ENCODE peak calls at places on chromosomes 1 and 21, in five cellular contexts. D is ascending aorta; Z is adrenal gland; T is K562; I is naive thymus-derived CD4-positive, alpha-beta T cell. B is an unnamed sample. For H3K9me3, the result is how much of the 10 kb centered on the place peaks cover.

GRCh38 chr1:170927955-170928850 is 7.1 kb upstream of the MROH9 start:
- DNase-seq in D (no peak), Z (no peak), T (no peak), I (no peak), B (no peak)

GRCh38 chr1:54697896-54698295 is 17.8 kb upstream of the TTC4 start:
- DNase-seq in D (no peak), Z (no peak), T (no peak), I (no peak), B (no peak)

GRCh38 chr1:61925591-61926298 is 183.5 kb downstream of the PATJ start:
- DNase-seq in D (no peak), Z (no peak), T (no peak), I (no peak), B (no peak)

GRCh38 chr1:76053021-76053420 is 21.5 kb upstream of the ST6GALNAC3 start:
- DNase-seq in D (no peak), Z (peak), T (no peak), I (no peak), B (no peak)

GRCh38 chr1:41314376-41314775 is 46.9 kb upstream of the FOXO6 start:
- DNase-seq in D (no peak), Z (no peak), T (peak), I (no peak), B (no peak)

GRCh38 chr1:109595540-109595939 is 23.9 kb downstream of the GNAT2 start:
- DNase-seq in D (no peak), Z (no peak), T (no peak), I (no peak), B (no peak)

GRCh38 chr1:43452789-43453441 is 816 bp downstream of the HYI start:
- DNase-seq in D (peak), Z (no peak), T (no peak), I (no peak), B (peak)

GRCh38 chr1:54439550-54440223 is 33.5 kb upstream of the SSBP3 start:
- DNase-seq in D (no peak), Z (no peak), T (no peak), I (no peak), B (no peak)

GRCh38 chr1:68173283-68174172 is 58.8 kb downstream of the WLS start:
- DNase-seq in D (no peak), Z (no peak), T (no peak), I (no peak), B (no peak)

GRCh38 chr1:110554871-110555801 is 36.2 kb upstream of the KCNA10 start:
- DNase-seq in D (peak), Z (peak), T (peak), I (peak), B (no peak)

GRCh38 chr1:173411835-173412742 is 65.0 kb upstream of the PRDX6 start:
- DNase-seq in D (no peak), Z (peak), T (no peak), I (no peak), B (no peak)

GRCh38 chr21:15850645-15851044 is 120.9 kb downstream of the USP25 start:
- DNase-seq in D (no peak), Z (no peak), T (no peak), I (no peak), B (no peak)

GRCh38 chr1:7300893-7301292 is 470.2 kb upstream of the VAMP3 start:
- DNase-seq in D (no peak), Z (peak), T (no peak), I (no peak), B (no peak)

GRCh38 chr1:21898326-21899155 is 38.6 kb downstream of the HSPG2 start:
- DNase-seq in D (peak), Z (peak), T (no peak), I (no peak), B (no peak)

GRCh38 chr21:39788383-39788782 is 43.4 kb downstream of the IGSF5 start:
- DNase-seq in D (peak), Z (peak), T (peak), I (no peak), B (no peak)

GRCh38 chr1:2816786-2817185 is 15.3 kb upstream of the TTC34 start:
- DNase-seq in D (no peak), Z (no peak), T (no peak), I (no peak), B (no peak)
- H3K9me3 ChIP-seq in D (under half), Z (under half), T (under half), I (under half), B (under half)

GRCh38 chr1:1782399-1783221 is 4.3 kb upstream of the NADK start:
- DNase-seq in D (peak), Z (no peak), T (peak), I (no peak), B (no peak)

GRCh38 chr1:1785666-1786065 is 7.4 kb upstream of the NADK start:
- DNase-seq in D (no peak), Z (no peak), T (no peak), I (no peak), B (no peak)

GRCh38 chr1:1784933-1785332 is 6.7 kb upstream of the NADK start:
- DNase-seq in D (no peak), Z (no peak), T (no peak), I (no peak), B (no peak)

GRCh38 chr1:1781526-1781903 is 3.2 kb upstream of the NADK start:
- DNase-seq in D (no peak), Z (no peak), T (no peak), I (no peak), B (no peak)

DNA sequence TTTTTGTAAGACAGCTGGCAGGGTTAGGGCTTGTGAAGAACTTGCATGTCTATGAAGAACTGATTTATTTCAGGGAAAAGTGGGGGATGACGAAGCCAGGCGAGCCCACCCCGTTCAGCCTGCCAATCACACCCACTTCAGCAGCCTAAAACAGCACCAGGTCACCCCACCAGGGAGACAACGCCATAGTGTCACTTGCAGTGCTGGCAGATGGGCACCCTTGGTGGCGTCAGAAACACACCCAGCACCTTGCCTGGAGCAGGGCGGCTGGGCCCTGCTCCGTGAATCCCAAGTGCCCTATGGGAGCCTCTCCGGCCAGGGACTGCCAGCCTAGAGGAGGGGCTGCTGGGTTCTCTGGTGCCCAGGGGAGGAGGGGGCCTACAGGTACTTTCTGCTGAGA is 5.0 kb upstream of the NADK start:
- DNase-seq in D (no peak), Z (no peak), T (no peak), I (no peak), B (no peak)
- H3K4me3 ChIP-seq in D (no peak), Z (no peak), T (no peak), I (peak), B (no peak)

DNA sequence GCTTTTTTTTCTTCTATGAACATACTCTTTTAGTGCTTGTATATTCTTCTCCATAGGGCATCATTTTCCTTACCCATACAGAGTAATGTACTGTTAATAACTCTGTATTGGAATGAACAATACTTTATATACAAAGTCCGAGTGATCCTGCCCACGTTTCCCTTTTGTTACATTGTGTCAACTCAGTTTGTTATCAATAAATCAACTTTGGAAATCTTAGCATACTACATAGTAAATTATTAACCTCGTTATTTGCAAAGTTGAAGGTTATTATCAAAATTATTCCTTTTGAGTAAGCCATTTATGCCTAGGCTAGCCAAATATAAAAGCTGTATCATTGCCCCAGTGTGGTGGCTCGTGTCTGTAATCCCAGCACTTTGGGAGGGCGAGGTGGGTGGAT is 937.4 kb upstream of the TMPRSS15 start:
- DNase-seq in D (no peak), Z (no peak), T (no peak), I (no peak), B (no peak)
- H3K9me3 ChIP-seq in D (under half), Z (under half), T (under half), I (under half), B (under half)

DNA sequence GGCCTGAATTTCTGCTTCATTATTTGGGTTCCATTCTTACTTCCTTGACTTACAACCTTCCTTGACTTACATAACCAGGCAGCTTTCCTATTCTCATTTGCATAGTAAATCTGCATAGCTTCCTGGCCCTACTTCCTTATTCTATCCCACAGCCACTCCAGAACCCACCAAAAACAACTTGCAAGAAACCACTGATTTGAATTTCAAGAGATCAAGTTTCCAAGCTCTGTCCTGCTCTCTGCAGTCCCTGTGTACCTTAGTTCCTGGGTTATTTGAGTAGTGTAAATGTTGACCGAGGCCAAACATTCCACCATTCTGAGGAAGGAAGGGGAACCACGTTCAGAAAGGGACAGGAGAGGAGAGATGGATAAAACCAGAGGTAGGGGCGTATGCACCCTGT is 603.3 kb downstream of the PTPRC start:
- DNase-seq in D (no peak), Z (no peak), T (no peak), I (no peak), B (no peak)
- H3K4me3 ChIP-seq in D (no peak), Z (no peak), T (no peak), I (no peak), B (no peak)

GRCh38 chr21:31484219-31484618 is 140.2 kb upstream of the TIAM1 start:
- DNase-seq in D (no peak), Z (no peak), T (no peak), I (no peak), B (no peak)

GRCh38 chr21:31479714-31480113 is 135.7 kb upstream of the TIAM1 start:
- DNase-seq in D (no peak), Z (no peak), T (no peak), I (no peak), B (no peak)

GRCh38 chr21:31479222-31479621 is 135.2 kb upstream of the TIAM1 start:
- DNase-seq in D (no peak), Z (no peak), T (no peak), I (no peak), B (no peak)

GRCh38 chr21:31480228-31480627 is 136.2 kb upstream of the TIAM1 start:
- DNase-seq in D (no peak), Z (no peak), T (no peak), I (no peak), B (no peak)

DNA sequence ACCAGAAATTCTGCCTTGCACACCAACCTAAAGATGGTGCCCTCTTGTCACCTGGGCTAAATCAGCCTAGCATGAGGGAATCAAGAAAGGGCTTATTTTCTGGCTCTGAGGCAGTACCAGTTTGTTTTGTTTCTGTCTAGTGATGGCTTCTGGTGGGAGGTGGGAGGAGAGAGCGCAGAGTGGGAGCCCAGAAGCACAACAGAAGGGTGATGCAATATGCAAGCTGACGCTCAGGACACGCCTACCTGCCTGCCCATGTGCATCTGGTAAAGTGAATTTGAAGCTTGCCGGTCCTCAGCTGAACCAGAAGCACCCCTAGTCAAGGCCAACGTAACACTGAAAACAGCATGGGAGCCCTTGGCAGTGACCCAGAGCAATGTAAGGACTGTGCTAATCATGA is 138.4 kb upstream of the TIAM1 start:
- DNase-seq in D (no peak), Z (no peak), T (no peak), I (no peak), B (no peak)
- H3K9me3 ChIP-seq in D (under half), Z (under half), T (under half), I (under half), B (under half)

GRCh38 chr1:32247452-32247851 is 430 bp downstream of the FAM167B start:
- DNase-seq in D (no peak), Z (no peak), T (no peak), I (no peak), B (no peak)

GRCh38 chr1:32247983-32248889 is 1.2 kb downstream of the FAM167B start:
- DNase-seq in D (peak), Z (peak), T (peak), I (peak), B (no peak)

GRCh38 chr1:32250893-32251716 is at the start of gene LCK:
- DNase-seq in D (no peak), Z (no peak), T (no peak), I (peak), B (no peak)

GRCh38 chr1:32246888-32247273 is at the start of gene FAM167B:
- DNase-seq in D (peak), Z (peak), T (no peak), I (no peak), B (no peak)

DNA sequence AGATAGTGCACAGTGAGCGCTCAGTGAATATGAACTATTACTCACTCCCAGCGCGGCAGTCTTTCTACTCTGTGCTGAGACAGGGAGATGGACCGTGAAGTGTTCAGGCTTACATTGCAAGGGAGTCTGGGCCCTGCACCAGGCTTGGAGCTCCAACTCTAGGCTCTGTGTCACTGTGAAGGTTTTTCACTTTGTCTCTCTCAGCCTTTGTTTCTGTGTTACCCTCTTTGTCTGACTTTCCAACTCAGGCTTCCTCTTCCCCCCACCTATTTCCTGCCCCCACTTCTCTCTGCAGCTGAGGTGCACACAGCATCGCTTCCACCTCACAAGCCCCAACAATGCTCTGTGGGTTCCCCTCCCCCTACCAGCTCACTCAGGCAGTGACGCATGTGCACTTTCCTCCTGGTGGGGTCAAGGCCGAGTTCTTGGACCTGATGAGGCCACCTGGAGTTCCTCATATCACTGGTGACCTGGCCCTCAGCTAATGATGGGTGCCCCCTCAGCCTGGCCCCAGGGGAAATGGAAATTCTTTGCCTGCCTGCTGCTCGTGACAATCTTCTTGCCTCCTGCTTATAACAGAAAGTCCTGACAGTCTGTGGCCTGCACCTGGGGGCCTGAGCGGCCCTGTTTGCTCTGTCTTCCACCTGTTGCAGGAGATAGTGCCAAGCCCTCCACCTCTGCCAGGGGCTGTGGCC is 1.1 kb upstream of the LCK start:
- DNase-seq in D (peak), Z (peak), T (peak), I (peak), B (no peak)
- H3K4me3 ChIP-seq in D (no peak), Z (no peak), T (no peak), I (peak), B (no peak)

DNA sequence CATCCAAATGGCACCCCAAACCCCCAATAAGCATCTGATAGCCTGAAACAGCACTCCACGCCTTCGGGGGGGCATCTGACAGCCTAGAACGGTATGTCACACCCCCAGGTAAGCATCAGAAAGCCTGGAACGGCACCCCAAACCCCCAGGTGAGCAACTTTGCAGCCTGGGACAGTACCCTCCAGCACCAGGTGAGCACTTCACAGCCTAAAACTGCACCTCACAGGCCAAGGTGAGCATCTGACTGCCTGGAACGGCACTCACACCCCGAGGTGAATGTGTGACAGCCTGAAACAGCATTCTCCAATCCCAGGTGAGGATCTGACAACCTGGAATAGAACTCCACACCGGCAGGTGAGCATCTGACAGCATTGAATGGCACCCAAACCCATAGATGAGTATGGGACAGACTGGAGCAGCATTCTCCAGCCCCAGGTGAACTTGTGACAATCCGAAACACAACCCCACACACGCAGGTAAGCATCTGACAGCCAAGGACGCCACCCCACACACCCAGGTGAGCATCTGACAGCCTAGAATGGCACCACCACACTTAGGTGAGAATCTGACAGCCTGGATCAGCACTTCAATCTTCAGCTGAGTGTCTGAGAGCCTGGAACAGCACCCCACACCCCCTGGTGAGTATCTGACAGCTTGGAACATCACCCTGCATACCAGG is 18.3 kb upstream of the MMEL1 start:
- DNase-seq in D (peak), Z (peak), T (no peak), I (peak), B (no peak)
- H3K9me3 ChIP-seq in D (under half), Z (under half), T (under half), I (under half), B (under half)

GRCh38 chr1:113314600-113314999 is 75.7 kb upstream of the MAGI3 start:
- DNase-seq in D (no peak), Z (no peak), T (no peak), I (no peak), B (no peak)
- H3K4me3 ChIP-seq in D (no peak), Z (no peak), T (no peak), I (no peak), B (no peak)